ENCODE peak calls at places on chromosomes 16 and 17, in nine cellular contexts. One of them, this sample, is unnamed. For H3K9me2, the result is how much of the 10 kb centered on the place peaks cover.

GRCh38 chr17:41464682-41465081 is 2.5 kb downstream of the KRT32 start:
- DNase-seq in GM23248: peak
- DNase-seq in OCI-LY7: no peak
- DNase-seq in Karpas-422: no peak
- DNase-seq in GM23338: no peak
- DNase-seq in PC-9: peak
- DNase-seq in PC-3: peak
- DNase-seq in hepatocyte: peak
- DNase-seq in HCT116: peak
- DNase-seq in this sample: no peak

GRCh38 chr16:3456374-3456773 is 12.9 kb downstream of the NAA60 start:
- DNase-seq in GM23248: peak
- DNase-seq in OCI-LY7: no peak
- DNase-seq in Karpas-422: no peak
- DNase-seq in GM23338: no peak
- DNase-seq in PC-9: no peak
- DNase-seq in PC-3: no peak
- DNase-seq in hepatocyte: no peak
- DNase-seq in HCT116: no peak
- DNase-seq in this sample: no peak

GRCh38 chr17:12643812-12644211 is 21.9 kb upstream of the MYOCD start:
- DNase-seq in GM23248: no peak
- DNase-seq in OCI-LY7: no peak
- DNase-seq in Karpas-422: no peak
- DNase-seq in GM23338: no peak
- DNase-seq in PC-9: no peak
- DNase-seq in PC-3: no peak
- DNase-seq in hepatocyte: no peak
- DNase-seq in HCT116: no peak
- DNase-seq in this sample: no peak

GRCh38 chr16:52499061-52499460 is 47.9 kb downstream of the TOX3 start:
- DNase-seq in GM23248: no peak
- DNase-seq in OCI-LY7: no peak
- DNase-seq in Karpas-422: no peak
- DNase-seq in GM23338: peak
- DNase-seq in PC-9: no peak
- DNase-seq in PC-3: no peak
- DNase-seq in hepatocyte: no peak
- DNase-seq in HCT116: no peak
- DNase-seq in this sample: no peak

GRCh38 chr16:87616556-87616955 is 14.2 kb downstream of the JPH3 start:
- DNase-seq in GM23248: no peak
- DNase-seq in OCI-LY7: no peak
- DNase-seq in Karpas-422: no peak
- DNase-seq in GM23338: no peak
- DNase-seq in PC-9: no peak
- DNase-seq in PC-3: no peak
- DNase-seq in hepatocyte: no peak
- DNase-seq in HCT116: no peak
- DNase-seq in this sample: no peak

GRCh38 chr17:73359255-73359816 is 47.5 kb upstream of the CDC42EP4 start:
- DNase-seq in GM23248: no peak
- DNase-seq in OCI-LY7: no peak
- DNase-seq in Karpas-422: no peak
- DNase-seq in GM23338: no peak
- DNase-seq in PC-9: no peak
- DNase-seq in PC-3: no peak
- DNase-seq in hepatocyte: no peak
- DNase-seq in HCT116: no peak
- DNase-seq in this sample: no peak

GRCh38 chr17:15436399-15437369 is 30.7 kb downstream of the CDRT4 start:
- DNase-seq in GM23248: peak
- DNase-seq in OCI-LY7: peak
- DNase-seq in Karpas-422: peak
- DNase-seq in GM23338: peak
- DNase-seq in PC-9: no peak
- DNase-seq in PC-3: peak
- DNase-seq in hepatocyte: peak
- DNase-seq in HCT116: peak
- DNase-seq in this sample: no peak

GRCh38 chr16:1458977-1459341 is 14.6 kb upstream of the CCDC154 start:
- DNase-seq in GM23248: no peak
- DNase-seq in OCI-LY7: peak
- DNase-seq in Karpas-422: no peak
- DNase-seq in GM23338: no peak
- DNase-seq in PC-9: no peak
- DNase-seq in PC-3: no peak
- DNase-seq in hepatocyte: no peak
- DNase-seq in HCT116: no peak
- DNase-seq in this sample: no peak

GRCh38 chr17:9321862-9322261 is 253.8 kb downstream of the STX8 start:
- DNase-seq in GM23248: no peak
- DNase-seq in OCI-LY7: no peak
- DNase-seq in Karpas-422: no peak
- DNase-seq in GM23338: no peak
- DNase-seq in PC-9: no peak
- DNase-seq in PC-3: no peak
- DNase-seq in hepatocyte: no peak
- DNase-seq in HCT116: no peak
- DNase-seq in this sample: no peak

GRCh38 chr16:53626816-53627215 is 76.8 kb downstream of the RPGRIP1L start:
- DNase-seq in GM23248: no peak
- DNase-seq in OCI-LY7: no peak
- DNase-seq in Karpas-422: no peak
- DNase-seq in GM23338: no peak
- DNase-seq in PC-9: no peak
- DNase-seq in PC-3: no peak
- DNase-seq in hepatocyte: no peak
- DNase-seq in HCT116: no peak
- DNase-seq in this sample: no peak

GRCh38 chr16:77276686-77277085 is 77.5 kb downstream of the SYCE1L start:
- DNase-seq in GM23248: no peak
- DNase-seq in OCI-LY7: no peak
- DNase-seq in Karpas-422: no peak
- DNase-seq in GM23338: no peak
- DNase-seq in PC-9: no peak
- DNase-seq in PC-3: no peak
- DNase-seq in hepatocyte: no peak
- DNase-seq in HCT116: no peak
- DNase-seq in this sample: no peak

GRCh38 chr16:13110124-13110796 is 208.9 kb downstream of the SHISA9 start:
- DNase-seq in GM23248: no peak
- DNase-seq in OCI-LY7: no peak
- DNase-seq in Karpas-422: no peak
- DNase-seq in GM23338: peak
- DNase-seq in PC-9: peak
- DNase-seq in PC-3: no peak
- DNase-seq in hepatocyte: peak
- DNase-seq in HCT116: no peak
- DNase-seq in this sample: no peak

GRCh38 chr17:8746501-8747236 is 2.0 kb upstream of the CCDC42 start:
- DNase-seq in GM23248: no peak
- DNase-seq in OCI-LY7: no peak
- DNase-seq in Karpas-422: no peak
- DNase-seq in GM23338: no peak
- DNase-seq in PC-9: no peak
- DNase-seq in PC-3: no peak
- DNase-seq in hepatocyte: no peak
- DNase-seq in HCT116: peak
- DNase-seq in this sample: peak

GRCh38 chr17:73278049-73278464 is 16.4 kb upstream of the CPSF4L start:
- DNase-seq in GM23248: no peak
- DNase-seq in OCI-LY7: no peak
- DNase-seq in Karpas-422: no peak
- DNase-seq in GM23338: no peak
- DNase-seq in PC-9: no peak
- DNase-seq in PC-3: no peak
- DNase-seq in hepatocyte: no peak
- DNase-seq in HCT116: no peak
- DNase-seq in this sample: no peak

GRCh38 chr17:72297326-72298115 is 176.7 kb downstream of the SOX9 start:
- DNase-seq in GM23248: peak
- DNase-seq in OCI-LY7: no peak
- DNase-seq in Karpas-422: no peak
- DNase-seq in GM23338: no peak
- DNase-seq in PC-9: peak
- DNase-seq in PC-3: peak
- DNase-seq in hepatocyte: no peak
- DNase-seq in HCT116: peak
- DNase-seq in this sample: no peak

GRCh38 chr17:79036609-79037008 is 12.6 kb downstream of the C1QTNF1 start:
- DNase-seq in GM23248: peak
- DNase-seq in OCI-LY7: no peak
- DNase-seq in Karpas-422: no peak
- DNase-seq in GM23338: no peak
- DNase-seq in PC-9: no peak
- DNase-seq in PC-3: peak
- DNase-seq in hepatocyte: no peak
- DNase-seq in HCT116: no peak
- DNase-seq in this sample: no peak

GRCh38 chr16:67415872-67416793 is at the start of gene ZDHHC1:
- DNase-seq in GM23248: peak
- DNase-seq in OCI-LY7: peak
- DNase-seq in Karpas-422: no peak
- DNase-seq in GM23338: peak
- DNase-seq in PC-9: peak
- DNase-seq in PC-3: peak
- DNase-seq in hepatocyte: peak
- DNase-seq in HCT116: no peak
- DNase-seq in this sample: peak

DNA sequence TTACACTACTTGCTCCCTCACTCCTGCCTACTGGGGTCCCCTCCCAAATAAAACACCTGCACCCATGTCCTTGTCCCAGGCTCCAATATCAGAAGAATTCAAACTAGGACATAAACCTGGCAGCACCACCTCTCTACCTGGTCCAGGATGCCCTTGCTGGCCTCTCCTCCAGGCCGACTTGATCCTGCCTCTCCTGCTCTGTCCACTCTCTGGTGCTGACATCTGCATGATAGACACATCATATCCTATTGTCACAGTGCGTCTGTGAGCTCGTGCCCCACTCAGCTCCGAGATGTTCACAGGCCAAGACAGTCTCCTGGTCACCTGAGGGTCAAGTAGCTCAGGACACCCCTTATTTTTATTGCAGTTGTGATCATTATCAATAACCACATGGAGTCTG is 31.5 kb upstream of the GRIN2A start:
- DNase-seq in GM23248: no peak
- DNase-seq in OCI-LY7: no peak
- DNase-seq in Karpas-422: no peak
- DNase-seq in GM23338: no peak
- DNase-seq in PC-9: no peak
- DNase-seq in PC-3: no peak
- DNase-seq in hepatocyte: no peak
- DNase-seq in HCT116: no peak
- DNase-seq in this sample: no peak
- H3K9me2 ChIP-seq in GM23248: under half
- H3K9me2 ChIP-seq in OCI-LY7: under half
- H3K9me2 ChIP-seq in Karpas-422: under half
- H3K9me2 ChIP-seq in GM23338: under half
- H3K9me2 ChIP-seq in PC-9: under half
- H3K9me2 ChIP-seq in PC-3: under half
- H3K9me2 ChIP-seq in hepatocyte: under half
- H3K9me2 ChIP-seq in HCT116: under half
- H3K9me2 ChIP-seq in this sample: under half

DNA sequence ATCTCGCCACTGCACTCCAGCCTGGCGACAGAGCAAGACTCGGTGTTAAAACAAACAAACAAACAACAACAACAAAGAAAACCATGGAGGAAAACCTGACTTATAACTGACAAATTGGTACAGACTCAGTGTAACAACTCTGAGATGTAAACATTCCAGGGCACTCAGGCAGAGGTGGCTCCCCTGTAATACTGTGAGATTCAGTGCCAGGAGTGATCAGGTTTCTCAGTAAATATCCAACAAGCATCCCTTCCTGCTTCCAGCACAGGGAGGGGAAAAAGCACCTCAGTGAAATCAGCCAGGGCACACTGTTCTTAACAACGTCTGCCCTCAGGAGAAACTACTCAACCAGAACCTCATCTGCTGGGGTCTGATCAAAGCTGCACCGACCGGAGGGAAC is 52.4 kb downstream of the AMFR start:
- DNase-seq in GM23248: no peak
- DNase-seq in OCI-LY7: no peak
- DNase-seq in Karpas-422: no peak
- DNase-seq in GM23338: peak
- DNase-seq in PC-9: peak
- DNase-seq in PC-3: peak
- DNase-seq in hepatocyte: no peak
- DNase-seq in HCT116: no peak
- DNase-seq in this sample: no peak
- H3K9me2 ChIP-seq in GM23248: under half
- H3K9me2 ChIP-seq in OCI-LY7: under half
- H3K9me2 ChIP-seq in Karpas-422: under half
- H3K9me2 ChIP-seq in GM23338: under half
- H3K9me2 ChIP-seq in PC-9: under half
- H3K9me2 ChIP-seq in PC-3: under half
- H3K9me2 ChIP-seq in hepatocyte: under half
- H3K9me2 ChIP-seq in HCT116: under half
- H3K9me2 ChIP-seq in this sample: under half

DNA sequence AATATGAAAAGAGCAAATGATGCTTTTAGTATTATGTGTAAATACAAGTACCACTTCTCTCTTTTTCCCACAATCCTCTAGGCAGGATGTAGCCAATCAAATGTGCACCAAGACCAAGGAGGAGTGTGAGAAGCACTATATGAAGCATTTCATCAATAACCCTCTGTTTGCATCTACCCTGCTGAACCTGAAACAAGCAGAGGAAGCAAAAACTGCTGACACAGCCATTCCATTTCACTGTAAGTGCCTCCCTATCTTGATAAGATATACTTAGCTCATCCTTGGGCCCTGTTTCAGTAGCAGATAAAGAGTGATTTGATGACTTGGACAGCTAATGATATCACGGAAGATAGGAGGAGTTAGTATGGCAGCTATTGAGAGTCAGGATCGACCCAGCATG is 33.7 kb downstream of the TADA2A start:
- DNase-seq in GM23248: no peak
- DNase-seq in OCI-LY7: no peak
- DNase-seq in Karpas-422: no peak
- DNase-seq in GM23338: no peak
- DNase-seq in PC-9: no peak
- DNase-seq in PC-3: no peak
- DNase-seq in hepatocyte: no peak
- DNase-seq in HCT116: no peak
- DNase-seq in this sample: no peak
- H3K9me2 ChIP-seq in GM23248: under half
- H3K9me2 ChIP-seq in OCI-LY7: under half
- H3K9me2 ChIP-seq in Karpas-422: under half
- H3K9me2 ChIP-seq in GM23338: under half
- H3K9me2 ChIP-seq in PC-9: under half
- H3K9me2 ChIP-seq in PC-3: under half
- H3K9me2 ChIP-seq in hepatocyte: under half
- H3K9me2 ChIP-seq in HCT116: under half
- H3K9me2 ChIP-seq in this sample: under half

DNA sequence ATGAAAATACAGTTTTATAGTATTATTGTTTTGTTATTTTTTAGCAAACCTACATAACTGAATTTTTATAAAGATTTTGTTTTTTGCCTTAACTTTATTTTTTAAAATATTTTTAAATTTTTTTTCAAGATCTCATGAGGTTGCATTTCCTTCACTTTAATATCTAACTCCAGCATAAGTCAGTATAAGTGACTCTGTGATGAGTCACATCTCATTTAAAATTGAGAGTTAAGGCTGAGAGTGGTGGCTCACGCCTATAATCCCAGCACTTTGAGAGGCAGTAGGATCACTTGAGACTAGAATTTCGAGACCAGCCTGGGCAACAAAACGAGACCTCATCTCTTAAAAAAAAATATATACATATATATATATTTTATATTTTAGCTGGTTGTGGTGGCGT is 44.0 kb downstream of the NLK start:
- DNase-seq in GM23248: peak
- DNase-seq in OCI-LY7: no peak
- DNase-seq in Karpas-422: no peak
- DNase-seq in GM23338: no peak
- DNase-seq in PC-9: no peak
- DNase-seq in PC-3: peak
- DNase-seq in hepatocyte: no peak
- DNase-seq in HCT116: no peak
- DNase-seq in this sample: no peak
- H3K9me2 ChIP-seq in GM23248: under half
- H3K9me2 ChIP-seq in OCI-LY7: under half
- H3K9me2 ChIP-seq in Karpas-422: under half
- H3K9me2 ChIP-seq in GM23338: under half
- H3K9me2 ChIP-seq in PC-9: under half
- H3K9me2 ChIP-seq in PC-3: under half
- H3K9me2 ChIP-seq in hepatocyte: under half
- H3K9me2 ChIP-seq in HCT116: under half
- H3K9me2 ChIP-seq in this sample: under half

This sample was measured in SK-N-SH.